ENCODE peak calls at places on chromosome 12, in six cellular contexts. U is GM12891, T is HepG2, L is H1, F is K562, M is GM12878. P is an unnamed sample.

GRCh38 chr12:9869307-9870161 is at the start of gene CLEC2B:
- DNase-seq in U (no peak), T (no peak), L (no peak), F (no peak), M (peak), P (no peak)

GRCh38 chr12:76790564-76791552 is 26.9 kb downstream of the ZDHHC17 start:
- DNase-seq in U (no peak), T (peak), L (no peak), F (peak), M (no peak), P (no peak)

GRCh38 chr12:34297790-34298164 is 275.5 kb downstream of the ALG10 start:
- DNase-seq in U (no peak), T (no peak), L (no peak), F (no peak), M (no peak), P (no peak)

GRCh38 chr12:61870658-61871559 is 389.3 kb upstream of the USP15 start:
- DNase-seq in U (no peak), T (no peak), L (no peak), F (no peak), M (no peak), P (no peak)

GRCh38 chr12:122421815-122422737 is at the start of gene CLIP1:
- DNase-seq in U (peak), T (peak), L (no peak), F (peak), M (no peak), P (peak)

GRCh38 chr12:58310368-58310767 is 369.0 kb downstream of the ATP23 start:
- DNase-seq in U (no peak), T (no peak), L (no peak), F (no peak), M (no peak), P (no peak)

GRCh38 chr12:7642876-7643309 is 22.8 kb downstream of the APOBEC1 start:
- DNase-seq in U (no peak), T (peak), L (no peak), F (no peak), M (no peak), P (no peak)

GRCh38 chr12:76083246-76083735 is 1.2 kb downstream of the NAP1L1 start:
- DNase-seq in U (no peak), T (no peak), L (no peak), F (no peak), M (no peak), P (no peak)

GRCh38 chr12:105933671-105934665 is 204.8 kb downstream of the NUAK1 start:
- DNase-seq in U (no peak), T (no peak), L (no peak), F (no peak), M (no peak), P (no peak)

GRCh38 chr12:79006306-79006705 is 141.7 kb downstream of the SYT1 start:
- DNase-seq in U (no peak), T (no peak), L (no peak), F (no peak), M (no peak), P (no peak)

GRCh38 chr12:113860950-113861349 is 105.2 kb downstream of the RBM19 start:
- DNase-seq in U (no peak), T (no peak), L (no peak), F (no peak), M (no peak), P (no peak)

GRCh38 chr12:104011265-104011664 is 38.7 kb downstream of the GLT8D2 start:
- DNase-seq in U (no peak), T (no peak), L (no peak), F (no peak), M (no peak), P (no peak)

GRCh38 chr12:59708484-59708883 is 112.7 kb downstream of the SLC16A7 start:
- DNase-seq in U (no peak), T (no peak), L (no peak), F (no peak), M (no peak), P (no peak)

GRCh38 chr12:66899567-66899966 is 220.7 kb upstream of the GRIP1 start:
- DNase-seq in U (no peak), T (no peak), L (no peak), F (no peak), M (no peak), P (no peak)

GRCh38 chr12:56800221-56800620 is 37.1 kb downstream of the HSD17B6 start:
- DNase-seq in U (no peak), T (no peak), L (no peak), F (no peak), M (no peak), P (no peak)

GRCh38 chr12:102511575-102511974 is 31.2 kb upstream of the IGF1 start:
- DNase-seq in U (no peak), T (no peak), L (no peak), F (no peak), M (no peak), P (no peak)

GRCh38 chr12:124296295-124296915 is 1.5 kb downstream of the RFLNA start:
- DNase-seq in U (no peak), T (no peak), L (no peak), F (no peak), M (no peak), P (no peak)

GRCh38 chr12:80101126-80101525 is 1.8 kb downstream of the OTOGL start:
- DNase-seq in U (no peak), T (no peak), L (no peak), F (no peak), M (no peak), P (no peak)

GRCh38 chr12:104761091-104761490 is 197.0 kb downstream of the SLC41A2 start:
- DNase-seq in U (no peak), T (no peak), L (no peak), F (no peak), M (no peak), P (no peak)

GRCh38 chr12:30197392-30198047 is 413.8 kb upstream of the TMTC1 start:
- DNase-seq in U (no peak), T (no peak), L (no peak), F (no peak), M (no peak), P (no peak)

GRCh38 chr12:90290980-90291975 is 582.6 kb upstream of the ATP2B1 start:
- DNase-seq in U (no peak), T (no peak), L (no peak), F (no peak), M (no peak), P (no peak)

GRCh38 chr12:124293286-124294003 is 1.4 kb upstream of the RFLNA start:
- DNase-seq in U (no peak), T (no peak), L (no peak), F (peak), M (no peak), P (no peak)

GRCh38 chr12:71748081-71748850 is 6.4 kb upstream of the RAB21 start:
- DNase-seq in U (no peak), T (no peak), L (no peak), F (no peak), M (no peak), P (no peak)

GRCh38 chr12:122022393-122023338 is 982 bp downstream of the BCL7A start:
- DNase-seq in U (no peak), T (no peak), L (no peak), F (peak), M (no peak), P (no peak)

GRCh38 chr12:106282457-106283097 is 20.0 kb upstream of the TCP11L2 start:
- DNase-seq in U (peak), T (peak), L (no peak), F (peak), M (no peak), P (peak)

GRCh38 chr12:118326971-118327370 is 45.7 kb downstream of the TAOK3 start:
- DNase-seq in U (no peak), T (no peak), L (no peak), F (no peak), M (no peak), P (no peak)

GRCh38 chr12:118327381-118327780 is 45.3 kb downstream of the TAOK3 start:
- DNase-seq in U (no peak), T (no peak), L (no peak), F (no peak), M (no peak), P (no peak)

GRCh38 chr12:118332511-118332910 is 40.2 kb downstream of the TAOK3 start:
- DNase-seq in U (no peak), T (no peak), L (no peak), F (peak), M (no peak), P (no peak)

GRCh38 chr12:118328486-118329340 is 44.0 kb downstream of the TAOK3 start:
- DNase-seq in U (no peak), T (no peak), L (no peak), F (no peak), M (no peak), P (no peak)

DNA sequence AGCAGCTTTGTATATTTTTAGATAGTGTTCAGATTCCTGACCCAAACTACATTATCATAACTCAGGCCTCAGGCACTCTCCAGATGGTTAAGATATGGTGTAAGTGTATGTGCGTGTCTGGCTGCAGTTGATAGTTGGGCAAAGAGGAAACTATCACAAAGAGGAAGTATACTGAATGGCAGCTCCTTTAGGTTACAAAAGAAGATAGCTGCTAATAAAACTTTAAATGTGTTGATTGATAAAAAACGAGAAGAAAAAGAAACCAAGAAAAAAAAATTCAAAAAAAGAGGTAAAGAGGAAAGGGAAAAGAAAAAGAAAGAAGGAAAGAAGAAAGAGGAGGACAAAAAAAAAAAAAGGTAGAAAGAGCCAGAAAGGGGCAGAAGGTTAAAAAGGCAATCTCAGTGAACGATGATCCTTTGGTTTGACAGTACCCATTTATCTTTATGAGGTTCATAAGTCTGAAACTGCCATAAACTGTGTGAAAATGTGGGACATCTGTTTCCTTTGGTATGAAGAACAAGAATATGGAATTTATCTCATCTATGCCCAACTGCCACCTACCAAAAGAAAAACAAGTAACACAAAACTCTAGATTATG is 42.2 kb downstream of the TAOK3 start:
- DNase-seq in U (peak), T (no peak), L (no peak), F (peak), M (no peak), P (no peak)
- TF ChIP-seq TAF1 in U (no peak), T (no peak), L (no peak), F (no peak), M (no peak), P (no peak)

GRCh38 chr12:64181504-64182291 is 40.4 kb downstream of the KICS2 start:
- DNase-seq in U (no peak), T (peak), L (no peak), F (no peak), M (no peak), P (no peak)
- TF ChIP-seq POLR2AphosphoS5 in U (no peak), T (no peak), L (no peak), F (no peak), M (no peak), P (no peak)

GRCh38 chr12:88144546-88145468 is 2.7 kb downstream of the TMTC3 start:
- DNase-seq in U (no peak), T (no peak), L (no peak), F (no peak), M (no peak), P (no peak)

GRCh38 chr12:88142610-88142991 is 494 bp downstream of the TMTC3 start:
- DNase-seq in U (no peak), T (peak), L (no peak), F (peak), M (no peak), P (no peak)

GRCh38 chr12:88144037-88144436 is 1.9 kb downstream of the TMTC3 start:
- DNase-seq in U (no peak), T (no peak), L (no peak), F (no peak), M (no peak), P (no peak)

GRCh38 chr12:88141425-88141773 is 489 bp downstream of the CEP290 start:
- DNase-seq in U (no peak), T (no peak), L (no peak), F (no peak), M (no peak), P (no peak)

GRCh38 chr12:88141774-88142609 is at the start of the genes CEP290 and TMTC3:
- DNase-seq in U (peak), T (peak), L (peak), F (peak), M (peak), P (peak)
- TF ChIP-seq POLR2A in U (peak), T (peak), L (peak), F (peak), M (peak), P (peak)

GRCh38 chr12:31300341-31300740 is 25.6 kb downstream of the SINHCAF start:
- DNase-seq in U (no peak), T (no peak), L (no peak), F (no peak), M (no peak), P (no peak)
- TF ChIP-seq TAF1 in U (no peak), T (no peak), L (no peak), F (no peak), M (no peak), P (no peak)

GRCh38 chr12:109477185-109477962 is at the start of the genes KCTD10 and UBE3B:
- DNase-seq in U (peak), T (peak), L (no peak), F (peak), M (peak), P (peak)
- TF ChIP-seq POLR2AphosphoS5 in U (peak), T (peak), L (peak), F (peak), M (peak), P (peak)

P was measured in GM12892.